ENCODE peak calls at places on chromosomes 13 and 19, in five cellular contexts. One of them, this sample, is unnamed. For H3K4me1, the result is how much of the 10 kb centered on the place peaks cover.

GRCh38 chr19:46009530-46010510 is 13.0 kb downstream of the PGLYRP1 start:
- DNase-seq in aorta: peak
- DNase-seq in cardiac muscle cell: peak
- DNase-seq in tibial nerve: peak
- DNase-seq in tibial artery: no peak
- DNase-seq in this sample: peak

GRCh38 chr13:30830638-30830965 is 75.5 kb upstream of the MEDAG start:
- DNase-seq in tibial artery: no peak
- DNase-seq in cardiac muscle cell: no peak
- DNase-seq in aorta: no peak
- DNase-seq in tibial nerve: no peak
- DNase-seq in this sample: no peak

GRCh38 chr19:39131255-39131755 is 5.7 kb downstream of the PAK4 start:
- DNase-seq in tibial artery: no peak
- DNase-seq in aorta: no peak
- DNase-seq in tibial nerve: no peak
- DNase-seq in cardiac muscle cell: peak
- DNase-seq in this sample: no peak

GRCh38 chr19:15291089-15291488 is 41.2 kb downstream of the BRD4 start:
- DNase-seq in cardiac muscle cell: no peak
- DNase-seq in aorta: no peak
- DNase-seq in tibial artery: no peak
- DNase-seq in tibial nerve: no peak
- DNase-seq in this sample: no peak

GRCh38 chr13:110306340-110306959 is 507 bp downstream of the COL4A1 start:
- DNase-seq in cardiac muscle cell: peak
- DNase-seq in tibial artery: peak
- DNase-seq in tibial nerve: no peak
- DNase-seq in aorta: no peak
- DNase-seq in this sample: peak

GRCh38 chr19:38287604-38288003 is 16.4 kb upstream of the C19orf33 start:
- DNase-seq in aorta: no peak
- DNase-seq in cardiac muscle cell: no peak
- DNase-seq in tibial nerve: no peak
- DNase-seq in tibial artery: no peak
- DNase-seq in this sample: no peak

GRCh38 chr19:55452381-55453325 is 8.8 kb downstream of the ISOC2 start:
- DNase-seq in cardiac muscle cell: peak
- DNase-seq in aorta: peak
- DNase-seq in tibial artery: no peak
- DNase-seq in tibial nerve: peak
- DNase-seq in this sample: no peak

GRCh38 chr13:83386609-83387008 is 495.7 kb downstream of the SLITRK1 start:
- DNase-seq in cardiac muscle cell: no peak
- DNase-seq in aorta: no peak
- DNase-seq in tibial nerve: no peak
- DNase-seq in tibial artery: no peak
- DNase-seq in this sample: no peak

DNA sequence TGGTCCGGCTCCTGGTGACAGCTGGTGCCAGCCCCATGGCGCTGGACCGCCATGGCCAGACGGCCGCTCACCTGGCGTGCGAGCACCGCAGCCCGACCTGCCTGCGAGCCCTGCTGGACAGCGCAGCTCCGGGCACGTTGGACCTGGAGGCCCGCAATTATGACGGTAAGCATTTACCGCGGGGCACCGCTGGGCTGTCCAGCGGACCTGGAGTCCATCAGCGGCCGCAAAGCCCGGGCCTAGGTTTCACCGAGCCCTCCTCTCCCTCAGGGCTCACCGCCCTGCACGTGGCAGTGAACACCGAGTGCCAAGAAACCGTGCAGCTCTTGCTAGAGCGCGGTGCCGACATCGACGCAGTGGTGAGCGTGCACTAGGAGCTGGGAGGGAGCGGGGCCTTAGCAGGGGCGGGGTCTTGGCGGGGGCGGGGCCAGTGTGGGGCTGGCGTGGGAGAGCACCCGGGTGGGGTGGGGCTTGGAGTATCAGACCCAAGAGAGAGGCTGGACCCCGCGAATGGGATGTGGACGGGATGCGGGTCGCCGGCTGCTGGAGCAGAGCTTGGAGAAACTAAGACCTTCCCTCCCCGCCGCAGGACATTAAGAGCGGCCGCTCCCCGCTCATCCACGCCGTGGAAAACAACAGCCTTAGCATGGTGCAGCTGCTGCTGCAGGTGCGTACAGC is 8.7 kb downstream of the BCL3 start:
- DNase-seq in tibial nerve: peak
- DNase-seq in tibial artery: peak
- DNase-seq in aorta: peak
- DNase-seq in cardiac muscle cell: peak
- DNase-seq in this sample: no peak
- H3K27ac ChIP-seq in tibial nerve: peak
- H3K27ac ChIP-seq in tibial artery: peak
- H3K27ac ChIP-seq in aorta: peak
- H3K27ac ChIP-seq in cardiac muscle cell: peak
- H3K27ac ChIP-seq in this sample: no peak

GRCh38 chr19:18495204-18495911 is 26.5 kb downstream of the ELL start:
- DNase-seq in cardiac muscle cell: no peak
- DNase-seq in aorta: no peak
- DNase-seq in tibial nerve: no peak
- DNase-seq in tibial artery: no peak
- DNase-seq in this sample: no peak
- H3K4me1 ChIP-seq in cardiac muscle cell: under half
- H3K4me1 ChIP-seq in aorta: under half
- H3K4me1 ChIP-seq in tibial nerve: under half
- H3K4me1 ChIP-seq in tibial artery: half or more
- H3K4me1 ChIP-seq in this sample: under half

GRCh38 chr13:37701972-37702371 is 103.4 kb upstream of the POSTN start:
- DNase-seq in tibial nerve: no peak
- DNase-seq in cardiac muscle cell: peak
- DNase-seq in tibial artery: peak
- DNase-seq in aorta: no peak
- DNase-seq in this sample: no peak
- H3K27ac ChIP-seq in tibial nerve: no peak
- H3K27ac ChIP-seq in cardiac muscle cell: no peak
- H3K27ac ChIP-seq in tibial artery: peak
- H3K27ac ChIP-seq in aorta: no peak
- H3K27ac ChIP-seq in this sample: no peak

GRCh38 chr19:1262687-1263123 is 6.4 kb upstream of the CIRBP start:
- DNase-seq in cardiac muscle cell: no peak
- DNase-seq in tibial artery: no peak
- DNase-seq in aorta: no peak
- DNase-seq in tibial nerve: no peak
- DNase-seq in this sample: no peak
- H3K4me1 ChIP-seq in cardiac muscle cell: under half
- H3K4me1 ChIP-seq in tibial artery: half or more
- H3K4me1 ChIP-seq in aorta: under half
- H3K4me1 ChIP-seq in tibial nerve: under half
- H3K4me1 ChIP-seq in this sample: half or more

GRCh38 chr13:75353786-75354193 is 128.2 kb downstream of the TBC1D4 start:
- DNase-seq in cardiac muscle cell: peak
- DNase-seq in tibial nerve: no peak
- DNase-seq in tibial artery: no peak
- DNase-seq in aorta: no peak
- DNase-seq in this sample: no peak

GRCh38 chr13:75357576-75358295 is 124.2 kb downstream of the TBC1D4 start:
- DNase-seq in cardiac muscle cell: peak
- DNase-seq in tibial artery: no peak
- DNase-seq in tibial nerve: no peak
- DNase-seq in aorta: no peak
- DNase-seq in this sample: peak

GRCh38 chr13:75359266-75359665 is 122.7 kb downstream of the TBC1D4 start:
- DNase-seq in cardiac muscle cell: peak
- DNase-seq in aorta: no peak
- DNase-seq in tibial nerve: no peak
- DNase-seq in tibial artery: no peak
- DNase-seq in this sample: peak

GRCh38 chr13:75355609-75356008 is 126.4 kb downstream of the TBC1D4 start:
- DNase-seq in cardiac muscle cell: no peak
- DNase-seq in aorta: no peak
- DNase-seq in tibial artery: no peak
- DNase-seq in tibial nerve: no peak
- DNase-seq in this sample: no peak

DNA sequence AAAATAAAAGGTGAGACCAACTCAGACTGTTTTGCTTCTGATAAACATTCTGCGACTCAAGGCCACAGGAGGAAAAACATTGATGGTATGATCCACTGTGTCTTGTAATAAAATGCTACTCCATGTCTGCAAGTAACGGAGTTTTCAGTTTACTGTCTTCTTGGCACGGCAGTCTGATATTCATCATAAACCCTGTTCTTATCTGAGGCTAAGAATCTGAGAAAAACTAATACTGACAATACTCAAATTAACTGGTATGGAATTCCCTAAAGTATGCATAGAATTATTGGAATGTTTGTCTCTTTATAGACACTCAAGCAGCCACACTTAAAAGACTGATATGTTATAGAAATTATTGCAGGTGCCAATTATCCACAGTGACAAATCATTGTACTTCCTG is 125.5 kb downstream of the TBC1D4 start:
- DNase-seq in tibial artery: no peak
- DNase-seq in cardiac muscle cell: no peak
- DNase-seq in tibial nerve: no peak
- DNase-seq in aorta: no peak
- DNase-seq in this sample: no peak
- H3K27ac ChIP-seq in tibial artery: no peak
- H3K27ac ChIP-seq in cardiac muscle cell: no peak
- H3K27ac ChIP-seq in tibial nerve: no peak
- H3K27ac ChIP-seq in aorta: no peak
- H3K27ac ChIP-seq in this sample: no peak

GRCh38 chr19:41932259-41933130 is 4.2 kb upstream of the ERFL start:
- DNase-seq in cardiac muscle cell: no peak
- DNase-seq in tibial nerve: no peak
- DNase-seq in aorta: no peak
- DNase-seq in tibial artery: no peak
- DNase-seq in this sample: no peak
- H3K4me1 ChIP-seq in cardiac muscle cell: under half
- H3K4me1 ChIP-seq in tibial nerve: under half
- H3K4me1 ChIP-seq in aorta: under half
- H3K4me1 ChIP-seq in tibial artery: under half
- H3K4me1 ChIP-seq in this sample: under half

GRCh38 chr13:46343279-46343949 is 43.6 kb downstream of the RUBCNL start:
- DNase-seq in tibial artery: no peak
- DNase-seq in aorta: no peak
- DNase-seq in tibial nerve: no peak
- DNase-seq in cardiac muscle cell: no peak
- DNase-seq in this sample: no peak

GRCh38 chr13:46340631-46341111 is 46.4 kb downstream of the RUBCNL start:
- DNase-seq in cardiac muscle cell: no peak
- DNase-seq in tibial nerve: no peak
- DNase-seq in aorta: no peak
- DNase-seq in tibial artery: no peak
- DNase-seq in this sample: no peak

GRCh38 chr13:46342538-46342937 is 44.5 kb downstream of the RUBCNL start:
- DNase-seq in aorta: no peak
- DNase-seq in tibial nerve: no peak
- DNase-seq in cardiac muscle cell: no peak
- DNase-seq in tibial artery: no peak
- DNase-seq in this sample: no peak

GRCh38 chr13:46341112-46341711 is 45.8 kb downstream of the RUBCNL start:
- DNase-seq in tibial artery: no peak
- DNase-seq in tibial nerve: no peak
- DNase-seq in cardiac muscle cell: peak
- DNase-seq in aorta: no peak
- DNase-seq in this sample: no peak

GRCh38 chr13:46339035-46339666 is 47.9 kb downstream of the RUBCNL start:
- DNase-seq in tibial nerve: no peak
- DNase-seq in aorta: no peak
- DNase-seq in tibial artery: no peak
- DNase-seq in cardiac muscle cell: peak
- DNase-seq in this sample: peak
- H3K27ac ChIP-seq in tibial nerve: no peak
- H3K27ac ChIP-seq in aorta: no peak
- H3K27ac ChIP-seq in tibial artery: no peak
- H3K27ac ChIP-seq in cardiac muscle cell: no peak
- H3K27ac ChIP-seq in this sample: peak

DNA sequence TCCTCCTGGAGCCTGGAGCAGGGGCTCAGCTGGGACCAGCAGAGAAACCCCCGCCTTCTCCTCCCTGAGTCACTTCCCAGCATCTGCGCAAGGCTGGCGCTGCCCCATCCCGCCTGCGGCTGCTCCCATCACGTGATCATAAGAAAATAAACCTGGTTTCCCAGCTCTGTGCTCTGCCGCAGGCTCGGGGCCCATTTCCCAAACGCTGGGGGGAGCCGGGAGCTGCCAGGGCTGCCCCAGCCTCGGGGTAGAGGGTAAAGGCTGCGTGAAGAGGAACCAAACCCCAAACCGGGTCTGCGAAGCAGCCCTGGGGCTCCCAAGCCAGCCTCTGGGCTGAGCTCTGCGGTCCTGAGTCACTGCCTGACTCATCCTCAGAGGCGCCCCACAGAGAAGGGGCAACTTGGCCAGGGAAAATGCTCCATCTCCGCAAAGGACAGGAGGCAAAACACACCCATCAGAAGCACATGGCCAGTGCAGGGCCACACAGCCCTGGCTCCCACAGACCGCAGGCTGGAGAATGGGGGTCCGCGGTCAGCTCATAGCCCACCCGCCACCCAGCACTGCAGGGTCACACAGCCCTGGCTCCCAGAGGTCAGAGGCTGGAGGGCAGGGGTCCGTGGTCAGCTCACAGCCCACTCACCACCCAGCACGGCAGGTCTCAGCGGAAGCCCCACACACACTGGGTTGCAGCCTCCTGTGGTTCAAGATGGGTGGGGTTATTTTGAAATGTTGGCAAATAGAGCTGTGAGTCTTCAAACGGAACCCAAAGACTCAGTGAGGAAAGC is 67.1 kb downstream of the RASA3 start:
- DNase-seq in tibial nerve: peak
- DNase-seq in aorta: peak
- DNase-seq in tibial artery: peak
- DNase-seq in cardiac muscle cell: peak
- DNase-seq in this sample: peak
- H3K4me1 ChIP-seq in tibial nerve: under half
- H3K4me1 ChIP-seq in aorta: under half
- H3K4me1 ChIP-seq in tibial artery: half or more
- H3K4me1 ChIP-seq in cardiac muscle cell: under half
- H3K4me1 ChIP-seq in this sample: half or more

DNA sequence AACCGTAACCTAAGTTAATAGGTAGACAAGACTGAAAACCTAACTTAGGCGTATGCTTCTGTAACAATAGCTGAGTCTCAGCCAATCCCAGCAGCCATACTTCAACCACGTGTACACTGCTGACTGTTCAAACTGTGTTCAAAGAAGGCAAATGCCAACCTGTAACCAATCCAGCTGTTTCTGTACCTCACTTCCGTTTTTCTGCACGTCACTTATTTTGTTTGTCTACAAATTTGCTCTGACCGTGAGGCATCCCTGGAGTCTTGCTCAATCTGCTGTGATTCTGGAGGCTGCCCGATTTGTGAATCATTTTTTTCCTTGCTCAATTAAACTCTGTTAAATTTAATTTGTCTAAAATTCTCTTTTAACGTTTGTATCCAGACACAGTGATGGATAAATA is 59.2 kb downstream of the EDNRB start:
- DNase-seq in tibial nerve: no peak
- DNase-seq in aorta: no peak
- DNase-seq in cardiac muscle cell: peak
- DNase-seq in tibial artery: no peak
- DNase-seq in this sample: no peak
- H3K27ac ChIP-seq in tibial nerve: no peak
- H3K27ac ChIP-seq in aorta: no peak
- H3K27ac ChIP-seq in cardiac muscle cell: no peak
- H3K27ac ChIP-seq in tibial artery: no peak
- H3K27ac ChIP-seq in this sample: no peak

This sample was measured in SJSA1.